ENCODE peak calls at places on chromosome 11, in eight cellular contexts. One of them, this sample, is unnamed.

GRCh38 chr11:66529069-66529468 is 16.8 kb downstream of the ZDHHC24 start:
- DNase-seq in CD8-positive, alpha-beta T cell: no peak
- DNase-seq in kidney epithelial cell: no peak
- DNase-seq in right atrium auricular region: no peak
- DNase-seq in mucosa of descending colon: no peak
- DNase-seq in omental fat pad: no peak
- DNase-seq in HFF-Myc: no peak
- DNase-seq in WTC11: peak
- DNase-seq in this sample: no peak

GRCh38 chr11:44430140-44430539 is 120.2 kb upstream of the ALX4 start:
- DNase-seq in CD8-positive, alpha-beta T cell: no peak
- DNase-seq in kidney epithelial cell: no peak
- DNase-seq in right atrium auricular region: no peak
- DNase-seq in mucosa of descending colon: no peak
- DNase-seq in omental fat pad: no peak
- DNase-seq in HFF-Myc: no peak
- DNase-seq in WTC11: no peak
- DNase-seq in this sample: no peak

GRCh38 chr11:130771708-130772107 is 144.6 kb downstream of the SNX19 start:
- DNase-seq in CD8-positive, alpha-beta T cell: no peak
- DNase-seq in kidney epithelial cell: no peak
- DNase-seq in right atrium auricular region: no peak
- DNase-seq in mucosa of descending colon: no peak
- DNase-seq in omental fat pad: no peak
- DNase-seq in HFF-Myc: no peak
- DNase-seq in WTC11: no peak
- DNase-seq in this sample: no peak

GRCh38 chr11:32435152-32435480 is 223 bp downstream of the WT1 start:
- DNase-seq in CD8-positive, alpha-beta T cell: no peak
- DNase-seq in kidney epithelial cell: no peak
- DNase-seq in right atrium auricular region: no peak
- DNase-seq in mucosa of descending colon: no peak
- DNase-seq in omental fat pad: no peak
- DNase-seq in HFF-Myc: no peak
- DNase-seq in WTC11: no peak
- DNase-seq in this sample: no peak

GRCh38 chr11:105673089-105673488 is 63.2 kb downstream of the GRIA4 start:
- DNase-seq in CD8-positive, alpha-beta T cell: no peak
- DNase-seq in kidney epithelial cell: peak
- DNase-seq in right atrium auricular region: no peak
- DNase-seq in mucosa of descending colon: peak
- DNase-seq in omental fat pad: no peak
- DNase-seq in HFF-Myc: peak
- DNase-seq in WTC11: peak
- DNase-seq in this sample: no peak

GRCh38 chr11:120985718-120986569 is 38.0 kb upstream of the TBCEL start:
- DNase-seq in CD8-positive, alpha-beta T cell: peak
- DNase-seq in kidney epithelial cell: no peak
- DNase-seq in right atrium auricular region: no peak
- DNase-seq in mucosa of descending colon: peak
- DNase-seq in omental fat pad: no peak
- DNase-seq in HFF-Myc: no peak
- DNase-seq in WTC11: peak
- DNase-seq in this sample: no peak

GRCh38 chr11:124761301-124762021 is 629 bp downstream of the ESAM start:
- DNase-seq in CD8-positive, alpha-beta T cell: no peak
- DNase-seq in kidney epithelial cell: no peak
- DNase-seq in right atrium auricular region: no peak
- DNase-seq in mucosa of descending colon: no peak
- DNase-seq in omental fat pad: no peak
- DNase-seq in HFF-Myc: no peak
- DNase-seq in WTC11: peak
- DNase-seq in this sample: peak

GRCh38 chr11:118652681-118653181 is 26.7 kb downstream of the TREH start:
- DNase-seq in CD8-positive, alpha-beta T cell: no peak
- DNase-seq in kidney epithelial cell: no peak
- DNase-seq in right atrium auricular region: no peak
- DNase-seq in mucosa of descending colon: no peak
- DNase-seq in omental fat pad: no peak
- DNase-seq in HFF-Myc: no peak
- DNase-seq in WTC11: no peak
- DNase-seq in this sample: no peak

GRCh38 chr11:126115820-126116319 is 53.2 kb upstream of the CDON start:
- DNase-seq in CD8-positive, alpha-beta T cell: no peak
- DNase-seq in kidney epithelial cell: peak
- DNase-seq in right atrium auricular region: peak
- DNase-seq in mucosa of descending colon: peak
- DNase-seq in omental fat pad: peak
- DNase-seq in HFF-Myc: peak
- DNase-seq in WTC11: no peak
- DNase-seq in this sample: no peak

GRCh38 chr11:122215244-122215992 is 99.4 kb upstream of the BLID start:
- DNase-seq in CD8-positive, alpha-beta T cell: peak
- DNase-seq in kidney epithelial cell: no peak
- DNase-seq in right atrium auricular region: peak
- DNase-seq in mucosa of descending colon: peak
- DNase-seq in omental fat pad: peak
- DNase-seq in HFF-Myc: peak
- DNase-seq in WTC11: peak
- DNase-seq in this sample: peak

GRCh38 chr11:92886243-92886905 is 83.1 kb upstream of the MTNR1B start:
- DNase-seq in CD8-positive, alpha-beta T cell: no peak
- DNase-seq in kidney epithelial cell: peak
- DNase-seq in right atrium auricular region: no peak
- DNase-seq in mucosa of descending colon: peak
- DNase-seq in omental fat pad: no peak
- DNase-seq in HFF-Myc: peak
- DNase-seq in WTC11: peak
- DNase-seq in this sample: no peak

GRCh38 chr11:101914349-101914736 is 467 bp upstream of the CEP126 start:
- DNase-seq in CD8-positive, alpha-beta T cell: no peak
- DNase-seq in kidney epithelial cell: no peak
- DNase-seq in right atrium auricular region: no peak
- DNase-seq in mucosa of descending colon: no peak
- DNase-seq in omental fat pad: no peak
- DNase-seq in HFF-Myc: no peak
- DNase-seq in WTC11: no peak
- DNase-seq in this sample: no peak

GRCh38 chr11:62542750-62543567 is 3.6 kb downstream of the AHNAK start:
- DNase-seq in CD8-positive, alpha-beta T cell: peak
- DNase-seq in kidney epithelial cell: no peak
- DNase-seq in right atrium auricular region: peak
- DNase-seq in mucosa of descending colon: peak
- DNase-seq in omental fat pad: no peak
- DNase-seq in HFF-Myc: peak
- DNase-seq in WTC11: peak
- DNase-seq in this sample: peak

GRCh38 chr11:110989734-110990133 is 255.8 kb upstream of the POU2AF2 start:
- DNase-seq in CD8-positive, alpha-beta T cell: no peak
- DNase-seq in kidney epithelial cell: no peak
- DNase-seq in right atrium auricular region: no peak
- DNase-seq in mucosa of descending colon: no peak
- DNase-seq in omental fat pad: no peak
- DNase-seq in HFF-Myc: no peak
- DNase-seq in WTC11: no peak
- DNase-seq in this sample: no peak

GRCh38 chr11:126830216-126830615 is 170.4 kb downstream of the KIRREL3 start:
- DNase-seq in CD8-positive, alpha-beta T cell: no peak
- DNase-seq in kidney epithelial cell: no peak
- DNase-seq in right atrium auricular region: no peak
- DNase-seq in mucosa of descending colon: no peak
- DNase-seq in omental fat pad: no peak
- DNase-seq in HFF-Myc: no peak
- DNase-seq in WTC11: no peak
- DNase-seq in this sample: no peak

GRCh38 chr11:7143908-7144307 is 55.1 kb downstream of the RBMXL2 start:
- DNase-seq in CD8-positive, alpha-beta T cell: no peak
- DNase-seq in kidney epithelial cell: no peak
- DNase-seq in right atrium auricular region: no peak
- DNase-seq in mucosa of descending colon: no peak
- DNase-seq in omental fat pad: no peak
- DNase-seq in HFF-Myc: no peak
- DNase-seq in WTC11: no peak
- DNase-seq in this sample: no peak

GRCh38 chr11:7511405-7511804 is 2.4 kb upstream of the PPFIBP2 start:
- DNase-seq in CD8-positive, alpha-beta T cell: no peak
- DNase-seq in kidney epithelial cell: no peak
- DNase-seq in right atrium auricular region: peak
- DNase-seq in mucosa of descending colon: peak
- DNase-seq in omental fat pad: no peak
- DNase-seq in HFF-Myc: no peak
- DNase-seq in WTC11: no peak
- DNase-seq in this sample: no peak

GRCh38 chr11:68329993-68330699 is 17.8 kb downstream of the LRP5 start:
- DNase-seq in CD8-positive, alpha-beta T cell: no peak
- DNase-seq in kidney epithelial cell: no peak
- DNase-seq in right atrium auricular region: no peak
- DNase-seq in mucosa of descending colon: no peak
- DNase-seq in omental fat pad: no peak
- DNase-seq in HFF-Myc: no peak
- DNase-seq in WTC11: no peak
- DNase-seq in this sample: no peak

GRCh38 chr11:60875366-60875720 is 8.0 kb downstream of the ZP1 start:
- DNase-seq in CD8-positive, alpha-beta T cell: no peak
- DNase-seq in kidney epithelial cell: no peak
- DNase-seq in right atrium auricular region: no peak
- DNase-seq in mucosa of descending colon: no peak
- DNase-seq in omental fat pad: no peak
- DNase-seq in HFF-Myc: no peak
- DNase-seq in WTC11: no peak
- DNase-seq in this sample: no peak

DNA sequence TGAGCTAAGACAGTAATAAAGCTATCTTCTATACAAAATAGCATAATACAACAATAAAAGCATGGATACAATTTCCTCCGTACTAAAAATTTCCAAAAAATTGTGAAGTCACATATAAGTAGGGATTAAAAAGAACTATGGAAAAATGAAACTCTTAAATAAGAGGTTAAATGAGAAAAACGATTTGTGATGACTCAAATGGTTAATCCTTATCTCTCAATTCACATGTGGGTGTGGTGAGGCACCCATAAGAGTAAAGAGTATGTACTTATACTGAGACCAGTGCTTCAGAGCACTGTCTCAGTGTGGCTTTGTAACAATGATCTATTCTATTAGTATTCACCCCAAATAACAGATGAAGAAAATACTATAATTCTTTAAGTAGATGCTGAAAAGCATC is 25.0 kb upstream of the CCDC34 start:
- DNase-seq in CD8-positive, alpha-beta T cell: no peak
- DNase-seq in kidney epithelial cell: no peak
- DNase-seq in right atrium auricular region: no peak
- DNase-seq in mucosa of descending colon: no peak
- DNase-seq in omental fat pad: no peak
- DNase-seq in HFF-Myc: no peak
- DNase-seq in WTC11: no peak
- DNase-seq in this sample: no peak
- TF ChIP-seq CTCF in CD8-positive, alpha-beta T cell: no peak
- TF ChIP-seq CTCF in kidney epithelial cell: no peak
- TF ChIP-seq CTCF in right atrium auricular region: no peak
- TF ChIP-seq CTCF in mucosa of descending colon: no peak
- TF ChIP-seq CTCF in omental fat pad: no peak
- TF ChIP-seq CTCF in HFF-Myc: no peak
- TF ChIP-seq CTCF in WTC11: no peak
- TF ChIP-seq CTCF in this sample: no peak

DNA sequence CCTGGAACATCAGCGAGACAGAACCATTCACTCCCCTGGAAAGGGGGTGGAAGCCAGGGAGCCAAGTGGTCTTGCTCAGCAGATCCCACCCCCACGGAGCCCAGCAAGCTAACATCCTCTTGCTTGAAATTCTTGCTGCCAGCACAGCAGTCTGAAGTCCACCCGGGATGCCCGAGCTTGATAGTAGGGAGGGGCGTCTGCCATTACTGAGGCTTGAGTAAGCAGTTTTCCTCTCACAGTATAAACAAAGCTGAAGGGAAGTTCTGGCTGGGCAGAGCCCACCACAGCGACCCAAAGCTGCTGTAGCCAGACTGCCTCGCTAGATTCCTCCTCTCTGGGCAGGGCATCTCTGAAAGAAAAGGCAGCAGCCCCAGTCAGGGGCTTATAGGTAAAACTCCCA is 764.8 kb upstream of the LUZP2 start:
- DNase-seq in CD8-positive, alpha-beta T cell: no peak
- DNase-seq in kidney epithelial cell: peak
- DNase-seq in right atrium auricular region: no peak
- DNase-seq in mucosa of descending colon: no peak
- DNase-seq in omental fat pad: no peak
- DNase-seq in HFF-Myc: no peak
- DNase-seq in WTC11: no peak
- DNase-seq in this sample: no peak
- TF ChIP-seq CTCF in CD8-positive, alpha-beta T cell: no peak
- TF ChIP-seq CTCF in kidney epithelial cell: no peak
- TF ChIP-seq CTCF in right atrium auricular region: no peak
- TF ChIP-seq CTCF in mucosa of descending colon: no peak
- TF ChIP-seq CTCF in omental fat pad: no peak
- TF ChIP-seq CTCF in HFF-Myc: no peak
- TF ChIP-seq CTCF in WTC11: no peak
- TF ChIP-seq CTCF in this sample: no peak

DNA sequence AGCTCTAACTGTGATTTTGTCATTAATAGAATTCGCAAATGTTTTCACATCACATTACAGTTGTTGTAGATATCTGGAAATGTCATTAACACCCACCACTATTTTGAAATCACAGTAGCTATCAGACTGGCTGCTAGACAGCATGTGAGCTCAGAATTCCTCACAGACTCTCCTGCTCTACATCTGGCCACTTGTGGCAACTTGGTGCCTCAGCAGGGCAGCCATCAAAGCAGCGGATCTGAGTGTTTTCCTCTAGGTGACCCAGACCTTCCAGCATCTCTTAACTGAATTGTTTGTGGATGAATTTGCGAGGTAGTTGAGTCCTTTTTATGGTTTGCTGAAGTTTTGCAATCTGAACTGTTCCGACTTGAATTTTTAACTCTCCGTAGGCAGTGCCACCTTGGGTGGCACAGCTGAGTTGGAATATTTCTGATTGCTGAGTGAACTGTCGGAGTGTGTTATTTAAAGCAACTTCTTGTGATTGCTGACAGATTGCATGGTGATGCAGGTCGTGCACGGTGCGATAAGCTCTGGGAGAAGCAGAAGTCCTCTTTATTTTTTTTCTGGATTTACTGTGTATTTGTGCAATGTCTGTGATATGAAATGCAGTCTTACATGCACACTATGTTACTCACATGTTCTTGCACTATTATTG is 114.0 kb upstream of the PLET1 start:
- DNase-seq in CD8-positive, alpha-beta T cell: no peak
- DNase-seq in kidney epithelial cell: no peak
- DNase-seq in right atrium auricular region: no peak
- DNase-seq in mucosa of descending colon: no peak
- DNase-seq in omental fat pad: no peak
- DNase-seq in HFF-Myc: no peak
- DNase-seq in WTC11: no peak
- DNase-seq in this sample: no peak
- TF ChIP-seq CTCF in CD8-positive, alpha-beta T cell: no peak
- TF ChIP-seq CTCF in kidney epithelial cell: no peak
- TF ChIP-seq CTCF in right atrium auricular region: no peak
- TF ChIP-seq CTCF in mucosa of descending colon: no peak
- TF ChIP-seq CTCF in omental fat pad: no peak
- TF ChIP-seq CTCF in HFF-Myc: no peak
- TF ChIP-seq CTCF in WTC11: no peak
- TF ChIP-seq CTCF in this sample: no peak

DNA sequence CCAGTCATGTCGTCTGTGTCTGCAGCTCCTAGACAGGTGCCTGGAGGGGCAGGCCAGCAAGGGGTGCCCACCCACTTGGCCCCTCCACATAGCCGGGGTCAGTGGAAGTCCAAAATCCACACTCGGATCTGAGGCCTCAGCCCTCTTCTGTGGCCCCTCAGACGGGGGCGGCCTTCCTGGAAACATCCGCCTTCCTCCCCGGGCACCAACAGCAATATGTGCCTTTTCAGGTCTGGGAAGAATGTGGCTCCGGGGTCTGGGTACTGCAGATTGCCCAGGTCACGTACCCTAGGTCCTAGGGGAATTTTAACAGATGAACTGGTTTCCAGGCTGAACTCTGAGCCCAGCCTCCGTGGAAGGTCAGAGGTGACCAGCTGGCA is 208.6 kb downstream of the CTTN start:
- DNase-seq in CD8-positive, alpha-beta T cell: no peak
- DNase-seq in kidney epithelial cell: no peak
- DNase-seq in right atrium auricular region: no peak
- DNase-seq in mucosa of descending colon: no peak
- DNase-seq in omental fat pad: no peak
- DNase-seq in HFF-Myc: no peak
- DNase-seq in WTC11: no peak
- DNase-seq in this sample: no peak
- TF ChIP-seq CTCF in CD8-positive, alpha-beta T cell: no peak
- TF ChIP-seq CTCF in kidney epithelial cell: no peak
- TF ChIP-seq CTCF in right atrium auricular region: no peak
- TF ChIP-seq CTCF in mucosa of descending colon: no peak
- TF ChIP-seq CTCF in omental fat pad: no peak
- TF ChIP-seq CTCF in HFF-Myc: no peak
- TF ChIP-seq CTCF in WTC11: no peak
- TF ChIP-seq CTCF in this sample: no peak